ENCODE peak calls at places on chromosomes 1 and 21, in seven cellular contexts. E is psoas muscle, U is MM.1S, B is H9, S is AG09309, D is RWPE2, T is activated B cell treated with CpG ODN at 0.5 μM for 24 hours. J is an unnamed sample.

GRCh38 chr1:154142358-154142757 is 12.5 kb downstream of the NUP210L start:
- DNase-seq in E (no peak), U (no peak), B (no peak), S (no peak), D (no peak), T (no peak), J (no peak)

GRCh38 chr1:98323906-98324358 is 337.6 kb upstream of the SNX7 start:
- DNase-seq in E (no peak), U (no peak), B (peak), S (peak), D (peak), T (no peak), J (no peak)

GRCh38 chr1:212030936-212031528 is 4.3 kb downstream of the INTS7 start:
- DNase-seq in E (no peak), U (no peak), B (no peak), S (peak), D (no peak), T (no peak), J (no peak)

GRCh38 chr1:37052120-37052519 is 17.8 kb upstream of the GRIK3 start:
- DNase-seq in E (no peak), U (no peak), B (no peak), S (no peak), D (no peak), T (no peak), J (no peak)

GRCh38 chr1:228697209-228698016 is 37.9 kb upstream of the RHOU start:
- DNase-seq in E (peak), U (no peak), B (no peak), S (peak), D (no peak), T (no peak), J (no peak)

GRCh38 chr21:29943885-29944284 is 4.1 kb upstream of the GRIK1 start:
- DNase-seq in E (no peak), U (no peak), B (no peak), S (no peak), D (no peak), T (no peak), J (no peak)

GRCh38 chr21:42685036-42685435 is 31.6 kb downstream of the PDE9A start:
- DNase-seq in E (peak), U (no peak), B (no peak), S (no peak), D (peak), T (no peak), J (no peak)

GRCh38 chr1:203290261-203291089 is 14.8 kb upstream of the BTG2 start:
- DNase-seq in E (peak), U (peak), B (peak), S (no peak), D (no peak), T (peak), J (peak)

GRCh38 chr1:102834688-102835320 is 273.5 kb downstream of the COL11A1 start:
- DNase-seq in E (no peak), U (no peak), B (no peak), S (no peak), D (no peak), T (no peak), J (no peak)

GRCh38 chr1:155134858-155135415 is 715 bp upstream of the SLC50A1 start:
- DNase-seq in E (peak), U (peak), B (peak), S (peak), D (peak), T (no peak), J (peak)

GRCh38 chr1:236066828-236067386 is 2.0 kb upstream of the NID1 start:
- DNase-seq in E (peak), U (peak), B (no peak), S (no peak), D (no peak), T (peak), J (peak)

GRCh38 chr1:17648457-17649145 is 106.5 kb upstream of the ACTL8 start:
- DNase-seq in E (no peak), U (no peak), B (no peak), S (no peak), D (no peak), T (no peak), J (no peak)

GRCh38 chr21:14523234-14523633 is 22.9 kb downstream of the SAMSN1 start:
- DNase-seq in E (no peak), U (peak), B (no peak), S (no peak), D (no peak), T (no peak), J (peak)

GRCh38 chr21:44925027-44925755 is 4.5 kb upstream of the ITGB2 start:
- DNase-seq in E (no peak), U (no peak), B (no peak), S (peak), D (no peak), T (no peak), J (no peak)

GRCh38 chr21:39221997-39222486 is 38.8 kb upstream of the PSMG1 start:
- DNase-seq in E (no peak), U (no peak), B (no peak), S (no peak), D (no peak), T (no peak), J (no peak)

GRCh38 chr1:906532-907420 is 16.9 kb upstream of the SAMD11 start:
- DNase-seq in E (peak), U (no peak), B (peak), S (no peak), D (peak), T (peak), J (peak)

GRCh38 chr1:94798054-94798453 is 22.1 kb upstream of the SLC44A3 start:
- DNase-seq in E (no peak), U (no peak), B (no peak), S (no peak), D (no peak), T (no peak), J (no peak)

GRCh38 chr1:155064109-155064812 is 721 bp downstream of the EFNA4 start:
- DNase-seq in E (no peak), U (peak), B (peak), S (no peak), D (no peak), T (no peak), J (peak)

GRCh38 chr1:101242331-101243050 is 5.7 kb downstream of the S1PR1 start:
- DNase-seq in E (no peak), U (no peak), B (no peak), S (no peak), D (no peak), T (no peak), J (no peak)

GRCh38 chr21:37244506-37245083 is 22.5 kb downstream of the VPS26C start:
- DNase-seq in E (no peak), U (no peak), B (no peak), S (no peak), D (no peak), T (no peak), J (no peak)

GRCh38 chr1:22452401-22452963 is 831 bp downstream of the ZBTB40 start:
- DNase-seq in E (peak), U (peak), B (no peak), S (no peak), D (no peak), T (no peak), J (peak)

GRCh38 chr1:188022661-188023060 is 1193.9 kb downstream of the PLA2G4A start:
- DNase-seq in E (no peak), U (no peak), B (no peak), S (no peak), D (no peak), T (no peak), J (no peak)

GRCh38 chr21:38679531-38679930 is 126.2 kb upstream of the ETS2 start:
- DNase-seq in E (no peak), U (peak), B (no peak), S (peak), D (no peak), T (no peak), J (peak)

GRCh38 chr1:177959793-177960515 is 9.9 kb downstream of the SEC16B start:
- DNase-seq in E (no peak), U (no peak), B (no peak), S (peak), D (no peak), T (no peak), J (no peak)

GRCh38 chr1:77430966-77431735 is 149.3 kb downstream of the AK5 start:
- DNase-seq in E (no peak), U (no peak), B (no peak), S (no peak), D (no peak), T (no peak), J (no peak)

GRCh38 chr1:9890224-9890731 is 19.8 kb downstream of the CTNNBIP1 start:
- DNase-seq in E (peak), U (no peak), B (no peak), S (peak), D (peak), T (no peak), J (no peak)

GRCh38 chr1:58785424-58786058 is 1.7 kb upstream of the JUN start:
- DNase-seq in E (peak), U (peak), B (peak), S (no peak), D (peak), T (peak), J (no peak)

GRCh38 chr1:53295746-53296722 is 31.8 kb downstream of the LRP8 start:
- DNase-seq in E (no peak), U (no peak), B (no peak), S (no peak), D (no peak), T (no peak), J (peak)

GRCh38 chr1:27609618-27610240 is 5.8 kb upstream of the AHDC1 start:
- DNase-seq in E (no peak), U (no peak), B (no peak), S (no peak), D (no peak), T (no peak), J (no peak)

GRCh38 chr21:42252267-42252666 is 33.3 kb downstream of the ABCG1 start:
- DNase-seq in E (peak), U (no peak), B (no peak), S (no peak), D (no peak), T (no peak), J (no peak)

GRCh38 chr1:232138044-232138443 is 491.9 kb downstream of the SIPA1L2 start:
- DNase-seq in E (no peak), U (no peak), B (no peak), S (no peak), D (no peak), T (no peak), J (no peak)

GRCh38 chr1:82059931-82060330 is 259.2 kb downstream of the ADGRL2 start:
- DNase-seq in E (no peak), U (no peak), B (no peak), S (no peak), D (no peak), T (no peak), J (no peak)

GRCh38 chr1:7584643-7585042 is 186.5 kb upstream of the VAMP3 start:
- DNase-seq in E (no peak), U (no peak), B (no peak), S (no peak), D (peak), T (no peak), J (no peak)

GRCh38 chr1:7584157-7584556 is 186.9 kb upstream of the VAMP3 start:
- DNase-seq in E (no peak), U (no peak), B (no peak), S (no peak), D (peak), T (no peak), J (no peak)

GRCh38 chr1:7587108-7587507 is 184.0 kb upstream of the VAMP3 start:
- DNase-seq in E (no peak), U (no peak), B (no peak), S (no peak), D (no peak), T (no peak), J (no peak)

GRCh38 chr1:7586031-7586941 is 184.8 kb upstream of the VAMP3 start:
- DNase-seq in E (no peak), U (no peak), B (no peak), S (no peak), D (peak), T (no peak), J (no peak)

DNA sequence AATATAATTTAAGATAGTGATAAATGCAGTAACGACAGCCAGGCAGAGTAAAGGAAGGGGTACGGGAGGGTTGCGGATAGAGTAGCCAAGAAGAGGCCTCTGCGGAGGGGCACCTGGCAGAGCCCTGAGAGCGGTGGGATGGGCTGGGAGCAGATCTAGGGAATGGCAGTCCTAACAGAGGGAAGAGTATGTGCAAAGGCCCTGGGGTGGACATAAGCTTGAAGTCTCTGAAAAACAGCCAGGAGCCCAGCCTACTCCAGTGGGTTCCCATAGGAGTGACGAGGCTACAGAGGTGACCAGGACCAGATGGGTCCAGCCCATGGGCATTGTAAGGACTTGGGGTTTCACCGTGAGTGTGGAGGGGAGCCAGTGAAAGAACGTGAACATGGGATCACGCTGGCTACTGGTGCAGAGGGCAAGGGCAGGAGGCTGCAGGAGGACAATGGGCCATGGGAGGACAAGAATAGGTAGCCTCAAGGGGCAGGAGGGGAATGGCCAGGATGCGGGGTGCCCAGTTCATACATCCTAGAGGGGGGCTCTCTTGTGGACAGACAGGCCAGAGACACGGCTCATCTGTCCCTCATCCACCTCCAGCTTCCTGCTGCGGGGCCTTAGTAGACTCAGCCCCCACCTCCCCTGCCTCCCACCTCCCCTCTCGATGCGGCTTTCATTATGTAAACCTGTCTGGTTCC is 185.7 kb upstream of the VAMP3 start:
- DNase-seq in E (no peak), U (no peak), B (no peak), S (no peak), D (no peak), T (no peak), J (no peak)
- TF ChIP-seq CTCF in E (no peak), U (no peak), B (no peak), S (no peak), D (no peak), T (no peak), J (no peak)

DNA sequence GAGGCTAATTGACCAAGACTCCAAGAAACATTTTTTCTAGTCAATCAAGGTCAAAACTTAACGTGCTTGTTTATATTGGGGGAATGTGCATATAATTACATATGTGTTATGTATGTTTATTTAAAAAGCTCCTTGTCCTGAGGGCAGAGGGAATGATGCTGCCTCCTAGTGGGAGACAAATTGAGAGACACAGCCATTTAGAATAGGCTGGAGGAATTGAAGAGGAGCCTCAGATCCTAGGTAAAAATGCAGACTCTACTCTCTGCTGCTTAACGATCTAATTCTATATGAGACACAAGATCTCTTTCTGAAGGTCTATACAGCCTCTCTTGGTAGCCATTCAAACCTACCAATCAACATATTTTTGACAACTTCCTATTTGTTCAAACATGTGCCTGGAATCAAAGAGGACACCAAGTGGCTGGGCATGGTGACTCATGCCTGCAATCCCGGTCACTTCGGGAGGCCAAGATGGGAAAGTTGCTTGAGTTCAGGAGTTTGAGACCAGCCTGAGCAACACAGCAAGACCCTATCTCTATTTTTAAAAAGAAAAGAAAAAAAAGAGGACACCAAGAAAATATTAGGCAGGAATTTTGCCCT is 136.6 kb upstream of the ZNF648 start:
- DNase-seq in E (no peak), U (no peak), B (no peak), S (no peak), D (no peak), T (no peak), J (peak)
- TF ChIP-seq CTCF in E (no peak), U (no peak), B (peak), S (peak), D (peak), T (no peak), J (peak)

DNA sequence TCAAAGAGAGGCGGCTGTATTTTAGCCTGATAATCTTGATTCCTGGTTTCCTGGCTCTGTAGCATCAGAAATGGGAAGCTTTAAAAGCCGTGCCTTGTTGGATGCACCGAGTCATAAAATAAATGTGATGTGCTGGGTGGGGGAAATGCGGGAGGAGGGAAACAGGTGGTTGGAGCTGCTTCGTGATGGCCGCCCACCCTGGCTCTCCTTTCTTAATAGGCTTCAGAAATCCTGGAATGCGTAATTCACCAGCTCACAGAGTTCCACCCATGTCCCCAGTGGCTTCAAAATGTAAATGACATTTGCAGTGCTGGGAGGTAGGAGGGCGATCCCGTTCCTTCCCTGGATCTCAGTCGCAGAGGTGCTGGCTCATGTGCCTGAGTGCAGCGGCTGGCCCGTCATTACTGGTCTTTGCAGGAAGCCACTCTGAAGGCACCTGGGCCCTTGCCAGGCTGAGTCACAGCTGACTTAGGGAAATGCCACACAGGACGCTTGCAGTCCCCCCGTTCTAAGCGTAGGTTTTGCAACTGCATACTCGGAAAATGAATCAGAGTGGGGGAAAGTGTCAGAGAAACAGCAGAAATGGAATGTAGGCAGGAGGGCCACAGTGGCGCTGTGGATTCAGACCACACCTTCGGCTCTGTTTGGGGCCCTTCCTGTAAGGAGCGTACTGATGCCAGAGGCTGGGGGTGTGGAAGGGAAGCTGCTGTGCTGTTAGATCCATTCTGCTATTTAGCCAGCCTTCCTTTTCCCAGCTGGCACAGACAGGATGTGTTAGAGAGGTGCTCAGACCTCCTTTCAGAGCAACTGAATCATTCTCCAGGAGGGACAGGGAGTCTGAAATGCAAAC is 37.6 kb downstream of the GALNT2 start:
- DNase-seq in E (peak), U (peak), B (peak), S (peak), D (peak), T (peak), J (peak)
- TF ChIP-seq CTCF in E (no peak), U (no peak), B (no peak), S (no peak), D (no peak), T (no peak), J (no peak)

GRCh38 chr1:65440915-65441314 is 20.4 kb downstream of the LEPR start:
- DNase-seq in E (no peak), U (no peak), B (no peak), S (no peak), D (no peak), T (no peak), J (no peak)

GRCh38 chr1:65441464-65441863 is 21.0 kb downstream of the LEPR start:
- DNase-seq in E (no peak), U (no peak), B (no peak), S (no peak), D (no peak), T (no peak), J (no peak)

GRCh38 chr1:65444128-65444527 is 23.7 kb downstream of the LEPR start:
- DNase-seq in E (no peak), U (no peak), B (no peak), S (no peak), D (no peak), T (no peak), J (no peak)

GRCh38 chr1:65440322-65440864 is 19.9 kb downstream of the LEPR start:
- DNase-seq in E (no peak), U (no peak), B (no peak), S (no peak), D (no peak), T (no peak), J (no peak)

GRCh38 chr1:65442442-65442841 is 22.0 kb downstream of the LEPR start:
- DNase-seq in E (no peak), U (no peak), B (no peak), S (no peak), D (no peak), T (no peak), J (no peak)
- TF ChIP-seq CTCF in E (no peak), U (no peak), B (no peak), S (no peak), D (no peak), T (no peak), J (no peak)

GRCh38 chr1:207711285-207711684 is 40.6 kb upstream of the CD46 start:
- DNase-seq in E (no peak), U (peak), B (peak), S (no peak), D (no peak), T (no peak), J (no peak)
- TF ChIP-seq CTCF in E (no peak), U (peak), B (peak), S (peak), D (no peak), T (no peak), J (no peak)

GRCh38 chr1:24929876-24930702 is at the start of gene RUNX3:
- DNase-seq in E (peak), U (peak), B (peak), S (no peak), D (no peak), T (peak), J (peak)
- TF ChIP-seq CTCF in E (no peak), U (peak), B (no peak), S (peak), D (no peak), T (no peak), J (peak)

GRCh38 chr1:163211667-163212066 is 9.0 kb upstream of the RGS5 start:
- DNase-seq in E (no peak), U (no peak), B (no peak), S (no peak), D (no peak), T (no peak), J (no peak)

DNA sequence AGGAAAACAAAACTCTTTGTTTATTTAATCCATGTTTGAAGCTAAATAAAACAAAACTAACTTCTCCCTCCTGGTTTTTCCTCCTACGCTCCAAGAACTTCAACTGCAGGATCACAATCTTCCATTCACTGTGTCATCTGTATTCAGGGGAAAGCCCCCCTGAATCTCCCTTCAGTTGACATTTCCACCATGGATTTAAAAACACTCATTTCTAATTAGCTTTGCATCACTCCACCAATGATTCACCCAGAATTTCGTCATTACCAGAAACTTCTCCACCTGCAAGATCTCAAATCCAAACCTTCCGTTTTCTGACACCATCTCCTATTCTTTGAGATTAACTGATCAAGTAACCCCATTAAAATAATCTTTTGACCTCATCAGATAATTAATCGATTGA is 10.9 kb upstream of the RGS5 start:
- DNase-seq in E (no peak), U (no peak), B (no peak), S (no peak), D (no peak), T (no peak), J (no peak)
- TF ChIP-seq CTCF in E (no peak), U (no peak), B (no peak), S (no peak), D (no peak), T (no peak), J (no peak)

GRCh38 chr1:171467626-171468025 is 17.7 kb upstream of the PRRC2C start:
- DNase-seq in E (no peak), U (no peak), B (no peak), S (no peak), D (no peak), T (no peak), J (no peak)
- TF ChIP-seq CTCF in E (no peak), U (no peak), B (no peak), S (no peak), D (no peak), T (no peak), J (no peak)